ENCODE peak calls at places on chromosomes 13 and 19, in ten cellular contexts. One of them, this sample, is unnamed.

GRCh38 chr19:29677001-29677781 is 11.9 kb downstream of the PLEKHF1 start:
- DNase-seq in hepatocyte: no peak
- DNase-seq in left lung: no peak
- DNase-seq in MCF 10A: no peak
- DNase-seq in GM12865: no peak
- DNase-seq in type B pancreatic cell: no peak
- DNase-seq in psoas muscle: peak
- DNase-seq in SK-N-SH: no peak
- DNase-seq in foreskin keratinocyte: no peak
- DNase-seq in thoracic aorta: no peak
- DNase-seq in this sample: no peak

GRCh38 chr19:19405919-19406877 is 723 bp downstream of the GATAD2A start:
- DNase-seq in type B pancreatic cell: no peak
- DNase-seq in thoracic aorta: no peak
- DNase-seq in GM12865: peak
- DNase-seq in SK-N-SH: peak
- DNase-seq in psoas muscle: peak
- DNase-seq in MCF 10A: peak
- DNase-seq in hepatocyte: peak
- DNase-seq in left lung: peak
- DNase-seq in foreskin keratinocyte: peak
- DNase-seq in this sample: peak

GRCh38 chr19:19109601-19110000 is 28.7 kb downstream of the TMEM161A start:
- DNase-seq in hepatocyte: no peak
- DNase-seq in SK-N-SH: no peak
- DNase-seq in psoas muscle: no peak
- DNase-seq in foreskin keratinocyte: no peak
- DNase-seq in left lung: no peak
- DNase-seq in thoracic aorta: no peak
- DNase-seq in type B pancreatic cell: no peak
- DNase-seq in MCF 10A: no peak
- DNase-seq in GM12865: no peak
- DNase-seq in this sample: no peak

GRCh38 chr13:87120476-87120875 is 550.7 kb upstream of the SLITRK5 start:
- DNase-seq in thoracic aorta: no peak
- DNase-seq in GM12865: no peak
- DNase-seq in type B pancreatic cell: no peak
- DNase-seq in foreskin keratinocyte: no peak
- DNase-seq in hepatocyte: no peak
- DNase-seq in MCF 10A: peak
- DNase-seq in SK-N-SH: no peak
- DNase-seq in left lung: no peak
- DNase-seq in psoas muscle: no peak
- DNase-seq in this sample: no peak

GRCh38 chr19:46271488-46272197 is 25.2 kb upstream of the HIF3A start:
- DNase-seq in left lung: peak
- DNase-seq in psoas muscle: no peak
- DNase-seq in thoracic aorta: no peak
- DNase-seq in foreskin keratinocyte: peak
- DNase-seq in hepatocyte: peak
- DNase-seq in SK-N-SH: no peak
- DNase-seq in type B pancreatic cell: no peak
- DNase-seq in MCF 10A: peak
- DNase-seq in GM12865: peak
- DNase-seq in this sample: peak

GRCh38 chr13:19581675-19582074 is 20.3 kb upstream of the TPTE2 start:
- DNase-seq in hepatocyte: no peak
- DNase-seq in type B pancreatic cell: no peak
- DNase-seq in GM12865: no peak
- DNase-seq in psoas muscle: no peak
- DNase-seq in thoracic aorta: no peak
- DNase-seq in MCF 10A: no peak
- DNase-seq in foreskin keratinocyte: no peak
- DNase-seq in SK-N-SH: no peak
- DNase-seq in left lung: no peak
- DNase-seq in this sample: no peak

GRCh38 chr13:114068723-114069322 is 63.6 kb downstream of the RASA3 start:
- DNase-seq in GM12865: no peak
- DNase-seq in SK-N-SH: no peak
- DNase-seq in left lung: peak
- DNase-seq in MCF 10A: peak
- DNase-seq in foreskin keratinocyte: no peak
- DNase-seq in thoracic aorta: no peak
- DNase-seq in type B pancreatic cell: no peak
- DNase-seq in psoas muscle: peak
- DNase-seq in hepatocyte: no peak
- DNase-seq in this sample: no peak

GRCh38 chr13:21076265-21076653 is 14.9 kb upstream of the LATS2 start:
- DNase-seq in MCF 10A: no peak
- DNase-seq in foreskin keratinocyte: no peak
- DNase-seq in SK-N-SH: no peak
- DNase-seq in type B pancreatic cell: no peak
- DNase-seq in left lung: no peak
- DNase-seq in hepatocyte: no peak
- DNase-seq in psoas muscle: no peak
- DNase-seq in thoracic aorta: no peak
- DNase-seq in GM12865: no peak
- DNase-seq in this sample: no peak

GRCh38 chr19:861756-862528 is 2.5 kb downstream of the CFD start:
- DNase-seq in thoracic aorta: no peak
- DNase-seq in SK-N-SH: peak
- DNase-seq in left lung: no peak
- DNase-seq in psoas muscle: peak
- DNase-seq in hepatocyte: peak
- DNase-seq in GM12865: peak
- DNase-seq in MCF 10A: peak
- DNase-seq in type B pancreatic cell: no peak
- DNase-seq in foreskin keratinocyte: peak
- DNase-seq in this sample: peak

GRCh38 chr13:111318396-111318795 is 2.0 kb upstream of the TEX29 start:
- DNase-seq in MCF 10A: no peak
- DNase-seq in foreskin keratinocyte: no peak
- DNase-seq in psoas muscle: no peak
- DNase-seq in left lung: no peak
- DNase-seq in type B pancreatic cell: no peak
- DNase-seq in SK-N-SH: no peak
- DNase-seq in thoracic aorta: no peak
- DNase-seq in hepatocyte: no peak
- DNase-seq in GM12865: no peak
- DNase-seq in this sample: no peak

GRCh38 chr19:50547385-50548190 is 20.6 kb downstream of the LRRC4B start:
- DNase-seq in MCF 10A: no peak
- DNase-seq in thoracic aorta: no peak
- DNase-seq in GM12865: no peak
- DNase-seq in foreskin keratinocyte: no peak
- DNase-seq in SK-N-SH: peak
- DNase-seq in psoas muscle: no peak
- DNase-seq in left lung: no peak
- DNase-seq in hepatocyte: no peak
- DNase-seq in type B pancreatic cell: no peak
- DNase-seq in this sample: no peak
- TF ChIP-seq CTCF in MCF 10A: no peak
- TF ChIP-seq CTCF in thoracic aorta: no peak
- TF ChIP-seq CTCF in GM12865: no peak
- TF ChIP-seq CTCF in foreskin keratinocyte: peak
- TF ChIP-seq CTCF in SK-N-SH: no peak
- TF ChIP-seq CTCF in psoas muscle: peak
- TF ChIP-seq CTCF in left lung: no peak
- TF ChIP-seq CTCF in hepatocyte: no peak
- TF ChIP-seq CTCF in type B pancreatic cell: no peak
- TF ChIP-seq CTCF in this sample: no peak

GRCh38 chr13:84844473-84844872 is 954.7 kb downstream of the SLITRK6 start:
- DNase-seq in foreskin keratinocyte: peak
- DNase-seq in psoas muscle: no peak
- DNase-seq in GM12865: no peak
- DNase-seq in hepatocyte: peak
- DNase-seq in type B pancreatic cell: no peak
- DNase-seq in MCF 10A: peak
- DNase-seq in thoracic aorta: no peak
- DNase-seq in SK-N-SH: peak
- DNase-seq in left lung: no peak
- DNase-seq in this sample: peak
- TF ChIP-seq CTCF in foreskin keratinocyte: peak
- TF ChIP-seq CTCF in psoas muscle: no peak
- TF ChIP-seq CTCF in GM12865: no peak
- TF ChIP-seq CTCF in hepatocyte: peak
- TF ChIP-seq CTCF in type B pancreatic cell: peak
- TF ChIP-seq CTCF in MCF 10A: peak
- TF ChIP-seq CTCF in thoracic aorta: no peak
- TF ChIP-seq CTCF in SK-N-SH: peak
- TF ChIP-seq CTCF in left lung: no peak
- TF ChIP-seq CTCF in this sample: peak

DNA sequence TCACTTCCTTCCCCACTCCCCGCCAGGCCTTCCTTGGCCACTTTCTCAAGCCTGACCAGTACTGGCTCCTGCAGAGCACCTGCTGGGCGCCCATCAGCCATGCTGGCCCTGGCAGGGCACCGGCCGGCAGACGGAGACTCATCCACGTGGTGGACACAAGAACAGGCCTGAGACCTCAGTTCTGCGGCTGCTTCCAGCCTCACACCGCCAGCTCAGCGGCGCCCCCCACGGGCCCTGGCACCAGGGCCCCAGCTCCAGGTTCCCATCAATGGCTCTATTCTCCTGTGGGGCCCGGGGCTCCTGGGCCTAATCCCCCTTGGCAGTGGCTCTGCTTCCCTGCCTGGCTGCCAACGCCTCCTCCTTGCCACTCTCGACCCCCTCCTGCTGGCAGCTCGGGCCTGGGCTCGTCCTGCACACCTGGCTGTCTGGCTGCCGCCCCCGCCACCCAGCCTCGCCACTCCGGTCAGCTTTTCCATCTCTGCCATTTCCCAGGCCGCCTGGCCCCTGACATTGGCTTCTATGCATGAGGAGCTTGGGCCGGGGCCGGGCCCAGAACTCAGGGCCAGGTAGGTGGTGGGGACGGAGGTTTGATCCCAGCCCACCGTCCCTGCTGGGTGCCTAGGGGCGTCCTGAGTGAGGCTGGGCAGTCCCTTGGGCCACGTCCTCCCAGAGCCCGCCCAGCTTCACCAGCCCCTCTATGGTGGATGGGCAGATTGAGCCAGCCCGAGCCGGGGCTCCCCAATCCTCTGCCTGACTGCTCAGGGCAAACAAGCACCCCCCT is 6.2 kb downstream of the NDUFA11 start:
- DNase-seq in GM12865: no peak
- DNase-seq in MCF 10A: no peak
- DNase-seq in type B pancreatic cell: no peak
- DNase-seq in thoracic aorta: no peak
- DNase-seq in hepatocyte: no peak
- DNase-seq in psoas muscle: no peak
- DNase-seq in SK-N-SH: no peak
- DNase-seq in left lung: no peak
- DNase-seq in foreskin keratinocyte: no peak
- DNase-seq in this sample: no peak
- TF ChIP-seq CTCF in GM12865: no peak
- TF ChIP-seq CTCF in MCF 10A: peak
- TF ChIP-seq CTCF in type B pancreatic cell: no peak
- TF ChIP-seq CTCF in thoracic aorta: no peak
- TF ChIP-seq CTCF in hepatocyte: no peak
- TF ChIP-seq CTCF in psoas muscle: no peak
- TF ChIP-seq CTCF in SK-N-SH: peak
- TF ChIP-seq CTCF in left lung: no peak
- TF ChIP-seq CTCF in foreskin keratinocyte: peak
- TF ChIP-seq CTCF in this sample: no peak

GRCh38 chr13:76667551-76667950 is 218.7 kb downstream of the KCTD12 start:
- DNase-seq in psoas muscle: no peak
- DNase-seq in type B pancreatic cell: no peak
- DNase-seq in GM12865: peak
- DNase-seq in hepatocyte: peak
- DNase-seq in thoracic aorta: no peak
- DNase-seq in left lung: no peak
- DNase-seq in SK-N-SH: peak
- DNase-seq in foreskin keratinocyte: peak
- DNase-seq in MCF 10A: peak
- DNase-seq in this sample: peak
- TF ChIP-seq CTCF in psoas muscle: peak
- TF ChIP-seq CTCF in type B pancreatic cell: peak
- TF ChIP-seq CTCF in GM12865: no peak
- TF ChIP-seq CTCF in hepatocyte: peak
- TF ChIP-seq CTCF in thoracic aorta: no peak
- TF ChIP-seq CTCF in left lung: no peak
- TF ChIP-seq CTCF in SK-N-SH: peak
- TF ChIP-seq CTCF in foreskin keratinocyte: peak
- TF ChIP-seq CTCF in MCF 10A: peak
- TF ChIP-seq CTCF in this sample: peak

DNA sequence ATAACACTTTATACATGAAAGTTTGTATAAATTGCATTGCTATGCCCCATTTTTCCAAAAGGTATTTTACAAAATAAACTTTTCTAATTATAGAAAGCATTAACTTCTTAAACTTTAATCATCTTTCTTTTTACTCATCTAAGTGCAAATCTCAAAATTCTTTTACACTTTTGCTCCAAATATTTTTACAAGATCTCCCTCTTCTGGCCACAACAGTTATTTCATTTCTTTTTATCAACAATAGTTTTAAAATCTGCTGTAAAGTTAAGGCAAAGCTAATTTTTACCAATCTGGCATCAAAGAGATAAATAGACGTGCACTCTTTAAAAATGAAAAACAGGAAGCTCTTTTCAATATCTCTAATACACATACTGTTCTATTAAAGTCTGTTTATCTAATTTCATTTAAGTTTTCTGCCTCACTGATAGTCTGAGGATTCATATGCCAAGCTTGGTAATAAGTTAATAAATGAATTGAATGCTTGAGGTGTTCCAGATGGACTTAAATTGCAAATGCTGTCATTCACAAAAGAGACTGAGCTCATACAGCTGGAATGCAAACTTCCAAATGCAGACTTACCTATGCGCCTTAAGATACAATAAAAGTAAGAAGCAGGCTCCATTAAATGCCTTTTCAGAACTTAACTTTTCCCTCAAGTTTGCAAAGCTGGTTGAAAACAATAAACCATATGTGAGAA is 583.0 kb upstream of the ATXN8OS start:
- DNase-seq in thoracic aorta: no peak
- DNase-seq in left lung: no peak
- DNase-seq in psoas muscle: no peak
- DNase-seq in GM12865: no peak
- DNase-seq in MCF 10A: peak
- DNase-seq in foreskin keratinocyte: no peak
- DNase-seq in type B pancreatic cell: no peak
- DNase-seq in hepatocyte: no peak
- DNase-seq in SK-N-SH: no peak
- DNase-seq in this sample: no peak
- TF ChIP-seq CTCF in thoracic aorta: no peak
- TF ChIP-seq CTCF in left lung: no peak
- TF ChIP-seq CTCF in psoas muscle: no peak
- TF ChIP-seq CTCF in GM12865: peak
- TF ChIP-seq CTCF in MCF 10A: peak
- TF ChIP-seq CTCF in foreskin keratinocyte: peak
- TF ChIP-seq CTCF in type B pancreatic cell: peak
- TF ChIP-seq CTCF in hepatocyte: peak
- TF ChIP-seq CTCF in SK-N-SH: peak
- TF ChIP-seq CTCF in this sample: peak

GRCh38 chr19:48393559-48394330 is at the start of gene GRIN2D:
- DNase-seq in GM12865: no peak
- DNase-seq in thoracic aorta: no peak
- DNase-seq in hepatocyte: peak
- DNase-seq in MCF 10A: no peak
- DNase-seq in psoas muscle: no peak
- DNase-seq in foreskin keratinocyte: no peak
- DNase-seq in SK-N-SH: peak
- DNase-seq in type B pancreatic cell: no peak
- DNase-seq in left lung: no peak
- DNase-seq in this sample: no peak
- TF ChIP-seq CTCF in GM12865: no peak
- TF ChIP-seq CTCF in thoracic aorta: no peak
- TF ChIP-seq CTCF in hepatocyte: peak
- TF ChIP-seq CTCF in MCF 10A: no peak
- TF ChIP-seq CTCF in psoas muscle: no peak
- TF ChIP-seq CTCF in foreskin keratinocyte: no peak
- TF ChIP-seq CTCF in SK-N-SH: peak
- TF ChIP-seq CTCF in type B pancreatic cell: peak
- TF ChIP-seq CTCF in left lung: no peak
- TF ChIP-seq CTCF in this sample: no peak

GRCh38 chr13:91722267-91722884 is 324.0 kb downstream of the GPC5 start:
- DNase-seq in left lung: no peak
- DNase-seq in type B pancreatic cell: no peak
- DNase-seq in thoracic aorta: no peak
- DNase-seq in MCF 10A: peak
- DNase-seq in hepatocyte: peak
- DNase-seq in psoas muscle: no peak
- DNase-seq in foreskin keratinocyte: peak
- DNase-seq in SK-N-SH: peak
- DNase-seq in GM12865: peak
- DNase-seq in this sample: peak
- TF ChIP-seq CTCF in left lung: peak
- TF ChIP-seq CTCF in type B pancreatic cell: peak
- TF ChIP-seq CTCF in thoracic aorta: peak
- TF ChIP-seq CTCF in MCF 10A: peak
- TF ChIP-seq CTCF in hepatocyte: peak
- TF ChIP-seq CTCF in psoas muscle: peak
- TF ChIP-seq CTCF in foreskin keratinocyte: peak
- TF ChIP-seq CTCF in SK-N-SH: peak
- TF ChIP-seq CTCF in GM12865: peak
- TF ChIP-seq CTCF in this sample: peak

This sample was measured in RWPE1.